ENCODE peak calls at places on chromosomes 6 and 20, in four cellular contexts. N is GM23338, G is GM23248, O is hepatocyte. Z is an unnamed sample. For H4K20me1 and H3K4me1, the result is how much of the 10 kb centered on the place peaks cover.

GRCh38 chr20:48604426-48604825 is 223.4 kb downstream of the PREX1 start:
- DNase-seq in N (no peak), G (no peak), O (no peak), Z (no peak)

GRCh38 chr6:42104095-42104806 is 38.2 kb downstream of the C6orf132 start:
- DNase-seq in N (peak), G (no peak), O (peak), Z (peak)

GRCh38 chr6:5081182-5081581 is 4.0 kb upstream of the PPP1R3G start:
- DNase-seq in N (no peak), G (no peak), O (no peak), Z (no peak)

GRCh38 chr6:152458648-152459047 is 178.5 kb downstream of the SYNE1 start:
- DNase-seq in N (no peak), G (peak), O (no peak), Z (no peak)

GRCh38 chr6:125307150-125307838 is 5.5 kb upstream of the HDDC2 start:
- DNase-seq in N (no peak), G (peak), O (peak), Z (no peak)

GRCh38 chr6:134740473-134741192 is 209.3 kb downstream of the ALDH8A1 start:
- DNase-seq in N (no peak), G (peak), O (no peak), Z (no peak)

GRCh38 chr20:7571521-7572065 is 368.7 kb downstream of the HAO1 start:
- DNase-seq in N (no peak), G (peak), O (no peak), Z (no peak)

GRCh38 chr6:97456070-97456469 is 173.1 kb upstream of the MMS22L start:
- DNase-seq in N (peak), G (peak), O (no peak), Z (no peak)

GRCh38 chr20:25258463-25258805 is 10.5 kb downstream of the PYGB start:
- DNase-seq in N (no peak), G (no peak), O (no peak), Z (no peak)

GRCh38 chr6:118875672-118876071 is 18.3 kb upstream of the ASF1A start:
- DNase-seq in N (no peak), G (no peak), O (no peak), Z (no peak)

GRCh38 chr6:21597706-21598273 is 4.2 kb downstream of the SOX4 start:
- DNase-seq in N (no peak), G (peak), O (no peak), Z (no peak)

GRCh38 chr6:21595265-21595950 is 1.9 kb downstream of the SOX4 start:
- DNase-seq in N (no peak), G (peak), O (peak), Z (peak)

GRCh38 chr6:21597243-21597682 is 3.7 kb downstream of the SOX4 start:
- DNase-seq in N (no peak), G (no peak), O (no peak), Z (no peak)

GRCh38 chr6:21595951-21596378 is 2.4 kb downstream of the SOX4 start:
- DNase-seq in N (no peak), G (peak), O (no peak), Z (no peak)

DNA sequence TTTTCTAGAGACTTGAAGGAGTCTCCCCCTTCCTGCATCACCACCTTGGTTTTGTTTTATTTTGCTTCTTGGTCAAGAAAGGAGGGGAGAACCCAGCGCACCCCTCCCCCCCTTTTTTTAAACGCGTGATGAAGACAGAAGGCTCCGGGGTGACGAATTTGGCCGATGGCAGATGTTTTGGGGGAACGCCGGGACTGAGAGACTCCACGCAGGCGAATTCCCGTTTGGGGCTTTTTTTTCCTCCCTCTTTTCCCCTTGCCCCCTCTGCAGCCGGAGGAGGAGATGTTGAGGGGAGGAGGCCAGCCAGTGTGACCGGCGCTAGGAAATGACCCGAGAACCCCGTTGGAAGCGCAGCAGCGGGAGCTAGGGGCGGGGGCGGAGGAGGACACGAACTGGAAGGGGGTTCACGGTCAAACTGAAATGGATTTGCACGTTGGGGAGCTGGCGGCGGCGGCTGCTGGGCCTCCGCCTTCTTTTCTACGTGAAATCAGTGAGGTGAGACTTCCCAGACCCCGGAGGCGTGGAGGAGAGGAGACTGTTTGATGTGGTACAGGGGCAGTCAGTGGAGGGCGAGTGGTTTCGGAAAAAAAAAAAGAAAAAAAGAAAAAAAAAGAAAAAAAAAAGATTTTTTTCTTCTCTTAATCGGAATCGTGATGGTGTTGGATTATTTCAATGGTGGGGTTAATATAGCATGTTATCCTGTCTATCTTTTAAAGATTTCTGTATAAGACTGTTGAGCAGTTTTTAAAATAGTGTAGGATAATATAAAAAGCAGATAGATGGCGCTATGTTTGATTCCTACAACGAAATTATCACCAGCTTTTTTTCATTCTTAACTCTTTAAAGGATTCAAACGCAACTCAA is 3.1 kb downstream of the SOX4 start:
- DNase-seq in N (peak), G (peak), O (peak), Z (peak)
- H4K20me1 ChIP-seq in N (under half), G (under half), O (under half), Z (under half)

DNA sequence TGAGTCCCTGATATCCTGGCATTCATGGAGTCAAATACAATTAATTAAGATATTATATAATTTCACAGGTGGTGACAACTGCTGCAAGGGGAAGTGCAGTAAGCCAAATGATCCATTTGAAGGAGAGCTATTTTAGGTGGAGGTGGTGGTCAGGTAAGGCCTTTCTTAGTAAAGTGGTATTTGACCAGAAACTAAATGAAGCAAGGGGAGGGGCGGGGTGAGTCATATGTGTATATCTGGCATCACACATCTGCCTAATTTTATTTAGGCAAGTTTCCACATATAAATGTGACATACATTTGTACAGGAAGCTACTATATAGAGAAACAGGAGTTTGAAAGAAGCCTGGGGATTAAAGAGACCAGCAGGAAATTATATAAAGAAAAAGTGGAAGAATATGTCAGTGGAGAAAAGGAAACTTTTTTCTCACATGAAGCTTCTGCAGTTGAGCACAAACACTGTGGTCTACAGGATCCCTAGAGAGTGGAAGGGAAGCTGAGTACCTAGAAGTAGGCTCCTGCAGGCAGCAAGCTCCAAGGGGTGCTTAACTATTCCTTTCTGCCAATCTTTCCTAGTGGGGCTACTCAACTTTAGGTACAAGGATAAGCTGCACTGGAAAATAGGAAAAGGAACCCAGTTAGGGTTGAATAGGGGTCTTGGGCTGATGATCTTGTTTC is 99.6 kb downstream of the OGFRL1 start:
- DNase-seq in N (no peak), G (peak), O (no peak), Z (no peak)
- H3K4me1 ChIP-seq in N (under half), G (half or more), O (under half), Z (under half)

GRCh38 chr6:36054965-36055364 is 27.4 kb downstream of the MAPK14 start:
- DNase-seq in N (no peak), G (no peak), O (no peak), Z (peak)

GRCh38 chr6:36053878-36054277 is 26.3 kb downstream of the MAPK14 start:
- DNase-seq in N (no peak), G (no peak), O (no peak), Z (no peak)

GRCh38 chr6:36054415-36054814 is 26.8 kb downstream of the MAPK14 start:
- DNase-seq in N (no peak), G (peak), O (no peak), Z (no peak)

GRCh38 chr6:36052092-36052491 is 24.5 kb downstream of the MAPK14 start:
- DNase-seq in N (no peak), G (peak), O (no peak), Z (no peak)

DNA sequence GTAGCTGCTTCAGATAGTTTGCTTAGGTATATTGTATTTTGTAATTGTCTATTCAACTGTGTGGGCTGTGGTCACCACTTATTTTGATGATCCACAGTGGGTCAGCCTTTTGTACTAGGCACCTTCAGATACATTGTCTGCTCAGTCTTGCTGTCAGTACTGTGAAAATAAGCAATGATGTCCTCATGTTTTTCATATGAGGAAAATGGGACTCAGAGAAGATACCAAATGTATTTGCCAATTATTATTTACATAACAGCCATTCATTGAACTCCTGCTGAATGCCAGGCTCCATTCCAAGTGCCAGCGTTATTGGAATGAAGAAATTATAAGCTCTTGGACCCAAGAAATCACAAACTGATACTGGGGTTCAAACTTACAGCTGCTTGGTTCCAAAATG is 28.6 kb downstream of the MAPK14 start:
- DNase-seq in N (no peak), G (no peak), O (no peak), Z (no peak)
- H4K20me1 ChIP-seq in N (under half), G (under half), O (under half), Z (under half)

GRCh38 chr20:12130781-12131180 is 213.1 kb downstream of the BTBD3 start:
- DNase-seq in N (no peak), G (no peak), O (no peak), Z (no peak)
- H3K4me1 ChIP-seq in N (under half), G (under half), O (under half), Z (under half)

GRCh38 chr20:44198872-44199271 is 11.7 kb downstream of the OSER1 start:
- DNase-seq in N (no peak), G (no peak), O (no peak), Z (peak)

GRCh38 chr20:44203161-44203560 is 7.4 kb downstream of the OSER1 start:
- DNase-seq in N (no peak), G (peak), O (no peak), Z (no peak)

GRCh38 chr20:44200983-44201382 is 9.6 kb downstream of the OSER1 start:
- DNase-seq in N (no peak), G (no peak), O (no peak), Z (no peak)

GRCh38 chr20:44199877-44200276 is 10.7 kb downstream of the OSER1 start:
- DNase-seq in N (no peak), G (no peak), O (no peak), Z (no peak)

DNA sequence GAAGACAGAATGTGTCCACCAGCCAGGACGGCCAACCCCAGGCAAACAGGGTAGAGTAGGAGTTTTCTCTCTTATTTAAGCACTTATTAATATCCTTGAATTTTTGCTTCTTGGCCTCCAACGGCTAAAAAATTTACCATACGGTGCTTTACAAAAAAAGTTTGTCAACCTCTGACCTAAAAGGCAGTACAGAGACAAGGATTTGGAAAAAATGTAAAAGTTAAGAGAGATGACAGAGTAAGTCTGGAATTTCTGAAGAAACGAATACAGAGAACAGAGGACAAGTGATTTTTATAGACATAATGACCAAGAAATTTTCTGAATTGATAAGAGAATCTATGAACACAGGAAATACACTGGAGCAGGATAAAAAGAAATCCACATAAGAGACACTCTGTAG is 10.2 kb downstream of the OSER1 start:
- DNase-seq in N (no peak), G (no peak), O (no peak), Z (no peak)
- H4K20me1 ChIP-seq in N (under half), G (under half), O (under half), Z (under half)

DNA sequence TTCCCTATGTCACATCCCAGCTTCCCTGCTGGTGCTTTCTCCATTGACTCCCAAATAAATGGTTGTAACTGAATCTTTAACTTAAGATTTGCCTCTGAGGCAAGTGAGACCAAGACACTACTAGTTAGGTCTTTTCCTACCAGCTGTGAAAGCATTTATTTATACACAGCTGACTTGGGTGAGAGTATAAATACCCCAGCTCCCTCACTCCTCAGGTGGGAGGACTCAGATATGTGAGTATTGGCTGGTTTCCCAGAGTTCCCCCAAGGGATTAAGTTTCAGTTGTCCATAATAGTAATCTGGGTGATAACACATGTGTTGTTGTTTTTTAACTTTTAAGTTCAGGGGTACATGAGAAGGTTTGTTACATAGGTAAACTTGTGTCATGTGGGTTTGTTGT is 49.8 kb downstream of the CFAP61 start:
- DNase-seq in N (no peak), G (no peak), O (no peak), Z (no peak)
- H3K4me1 ChIP-seq in N (under half), G (under half), O (under half), Z (under half)

GRCh38 chr6:36603222-36604089 is 9.3 kb downstream of the SRSF3 start:
- DNase-seq in N (no peak), G (no peak), O (no peak), Z (no peak)

GRCh38 chr6:36605102-36605501 is 10.9 kb downstream of the SRSF3 start:
- DNase-seq in N (no peak), G (no peak), O (no peak), Z (no peak)

GRCh38 chr6:36607782-36608386 is 13.7 kb downstream of the SRSF3 start:
- DNase-seq in N (no peak), G (no peak), O (no peak), Z (no peak)

GRCh38 chr6:36604090-36605060 is 10.2 kb downstream of the SRSF3 start:
- DNase-seq in N (no peak), G (no peak), O (no peak), Z (no peak)

DNA sequence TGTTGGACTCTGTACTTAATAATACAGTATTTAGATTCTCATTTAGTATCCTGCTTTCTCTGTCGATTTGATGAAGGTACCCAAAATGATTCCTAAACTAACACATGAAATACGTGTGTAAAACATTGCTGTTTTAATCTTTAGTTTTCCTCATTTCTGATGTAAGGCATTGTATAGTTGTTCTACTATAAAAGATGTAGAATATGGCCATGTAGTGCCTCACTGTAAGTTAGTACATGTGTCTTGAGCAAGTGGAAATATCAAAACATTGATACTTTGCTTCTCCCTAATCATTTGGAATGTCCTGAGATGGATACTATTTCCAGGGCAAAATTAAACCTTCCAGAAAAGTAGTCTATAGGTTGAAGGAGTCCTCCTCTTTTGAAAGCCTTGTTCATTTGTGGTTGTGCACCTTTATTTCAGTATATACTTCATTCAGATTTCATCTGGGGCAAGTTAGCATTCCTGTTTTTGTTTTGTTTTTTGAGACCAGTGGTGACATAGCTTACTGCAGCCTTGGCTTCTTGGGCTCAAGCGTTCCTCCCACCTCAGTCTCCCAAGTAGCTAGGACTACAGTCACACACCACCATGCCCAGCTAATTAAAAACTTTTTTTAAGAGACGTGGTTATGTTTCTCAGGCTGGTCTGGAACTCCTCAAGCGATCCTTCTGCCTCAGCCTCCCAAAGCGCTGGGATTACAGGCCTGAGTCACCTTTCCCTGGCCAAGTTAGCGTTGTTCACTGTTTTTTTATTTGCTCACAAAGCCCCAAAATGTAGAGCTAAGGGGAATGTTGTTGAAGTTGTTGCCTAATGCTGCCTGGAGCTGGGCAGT is 11.6 kb downstream of the SRSF3 start:
- DNase-seq in N (no peak), G (peak), O (no peak), Z (no peak)
- H4K20me1 ChIP-seq in N (half or more), G (under half), O (half or more), Z (half or more)

GRCh38 chr6:108581237-108581931 is 20.7 kb downstream of the FOXO3 start:
- DNase-seq in N (no peak), G (peak), O (peak), Z (peak)
- H3K4me1 ChIP-seq in N (under half), G (half or more), O (half or more), Z (under half)

Z was measured in DND-41.